ENCODE peak calls at places on chromosomes 12 and 14, in nine cellular contexts. One of them, this sample, is unnamed.

GRCh38 chr14:89746135-89746534 is 208.4 kb downstream of the EFCAB11 start:
- DNase-seq in left ventricle myocardium inferior: no peak
- DNase-seq in fibroblast of gingiva: no peak
- DNase-seq in thoracic aorta: no peak
- DNase-seq in RWPE1: no peak
- DNase-seq in HEK293T: no peak
- DNase-seq in astrocyte of the spinal cord: no peak
- DNase-seq in cerebellum: no peak
- DNase-seq in heart left ventricle: no peak
- DNase-seq in this sample: no peak

GRCh38 chr14:94773682-94774211 is 3.8 kb upstream of the GSC start:
- DNase-seq in HEK293T: no peak
- DNase-seq in fibroblast of gingiva: no peak
- DNase-seq in heart left ventricle: no peak
- DNase-seq in cerebellum: no peak
- DNase-seq in astrocyte of the spinal cord: no peak
- DNase-seq in thoracic aorta: no peak
- DNase-seq in left ventricle myocardium inferior: no peak
- DNase-seq in RWPE1: no peak
- DNase-seq in this sample: no peak

GRCh38 chr14:69002069-69002468 is 23.0 kb upstream of the ACTN1 start:
- DNase-seq in heart left ventricle: peak
- DNase-seq in left ventricle myocardium inferior: no peak
- DNase-seq in thoracic aorta: no peak
- DNase-seq in HEK293T: peak
- DNase-seq in fibroblast of gingiva: no peak
- DNase-seq in astrocyte of the spinal cord: no peak
- DNase-seq in cerebellum: no peak
- DNase-seq in RWPE1: no peak
- DNase-seq in this sample: no peak

GRCh38 chr12:84038241-84038640 is 874.4 kb downstream of the SLC6A15 start:
- DNase-seq in cerebellum: no peak
- DNase-seq in heart left ventricle: no peak
- DNase-seq in astrocyte of the spinal cord: no peak
- DNase-seq in fibroblast of gingiva: no peak
- DNase-seq in RWPE1: no peak
- DNase-seq in left ventricle myocardium inferior: no peak
- DNase-seq in thoracic aorta: no peak
- DNase-seq in HEK293T: no peak
- DNase-seq in this sample: no peak

GRCh38 chr12:123813349-123813748 is 51.2 kb downstream of the DNAH10 start:
- DNase-seq in RWPE1: no peak
- DNase-seq in HEK293T: no peak
- DNase-seq in astrocyte of the spinal cord: no peak
- DNase-seq in heart left ventricle: no peak
- DNase-seq in cerebellum: no peak
- DNase-seq in thoracic aorta: no peak
- DNase-seq in fibroblast of gingiva: peak
- DNase-seq in left ventricle myocardium inferior: no peak
- DNase-seq in this sample: peak

GRCh38 chr12:107522692-107523477 is 162.7 kb upstream of the PWP1 start:
- DNase-seq in HEK293T: peak
- DNase-seq in RWPE1: no peak
- DNase-seq in heart left ventricle: no peak
- DNase-seq in fibroblast of gingiva: no peak
- DNase-seq in cerebellum: no peak
- DNase-seq in left ventricle myocardium inferior: no peak
- DNase-seq in astrocyte of the spinal cord: no peak
- DNase-seq in thoracic aorta: no peak
- DNase-seq in this sample: no peak

GRCh38 chr12:2179058-2179457 is 126.3 kb downstream of the CACNA1C start:
- DNase-seq in astrocyte of the spinal cord: no peak
- DNase-seq in HEK293T: no peak
- DNase-seq in thoracic aorta: no peak
- DNase-seq in left ventricle myocardium inferior: no peak
- DNase-seq in fibroblast of gingiva: no peak
- DNase-seq in cerebellum: no peak
- DNase-seq in RWPE1: no peak
- DNase-seq in heart left ventricle: no peak
- DNase-seq in this sample: no peak

GRCh38 chr14:105148604-105149145 is 19.9 kb downstream of the JAG2 start:
- DNase-seq in RWPE1: no peak
- DNase-seq in left ventricle myocardium inferior: peak
- DNase-seq in fibroblast of gingiva: no peak
- DNase-seq in cerebellum: no peak
- DNase-seq in HEK293T: no peak
- DNase-seq in thoracic aorta: no peak
- DNase-seq in astrocyte of the spinal cord: no peak
- DNase-seq in heart left ventricle: no peak
- DNase-seq in this sample: no peak

GRCh38 chr12:108827941-108828340 is 29.4 kb downstream of the SSH1 start:
- DNase-seq in cerebellum: no peak
- DNase-seq in heart left ventricle: no peak
- DNase-seq in HEK293T: no peak
- DNase-seq in fibroblast of gingiva: no peak
- DNase-seq in thoracic aorta: no peak
- DNase-seq in RWPE1: no peak
- DNase-seq in left ventricle myocardium inferior: no peak
- DNase-seq in astrocyte of the spinal cord: no peak
- DNase-seq in this sample: no peak

GRCh38 chr12:123972448-123973401 is at the start of the genes CCDC92 and ZNF664:
- DNase-seq in astrocyte of the spinal cord: peak
- DNase-seq in cerebellum: peak
- DNase-seq in RWPE1: peak
- DNase-seq in heart left ventricle: peak
- DNase-seq in thoracic aorta: peak
- DNase-seq in HEK293T: peak
- DNase-seq in left ventricle myocardium inferior: peak
- DNase-seq in fibroblast of gingiva: peak
- DNase-seq in this sample: peak